ENCODE peak calls at places on chromosome 6, in eight cellular contexts. T is activated T-helper 1 cell treated with Interleukin-2 at 50 U/mL for 16 hours; U is G401; Q is naive thymus-derived CD8-positive, alpha-beta T cell; D is LoVo; B is iPS-NIHi11; W is naive B cell; P is Jurkat, Clone E6-1. G is an unnamed sample.

GRCh38 chr6:132003516-132004178 is 52.5 kb upstream of the CCN2 start:
- DNase-seq in D (peak), Q (no peak), B (no peak), P (no peak), W (no peak), U (no peak), T (no peak), G (no peak)

GRCh38 chr6:69958978-69959377 is 92.6 kb downstream of the COL19A1 start:
- DNase-seq in D (no peak), P (no peak), W (no peak), Q (no peak), T (no peak), U (no peak), B (no peak), G (no peak)

GRCh38 chr6:113856011-113856551 is 1.1 kb upstream of the MARCKS start:
- DNase-seq in T (no peak), Q (no peak), D (no peak), B (no peak), P (no peak), U (peak), W (peak), G (no peak)

GRCh38 chr6:108805611-108806181 is 42.5 kb upstream of the ARMC2 start:
- DNase-seq in T (no peak), W (no peak), D (no peak), B (no peak), Q (no peak), U (peak), P (no peak), G (no peak)

GRCh38 chr6:158769696-158770446 is 49.3 kb downstream of the EZR start:
- DNase-seq in P (no peak), W (peak), B (no peak), T (no peak), Q (no peak), D (no peak), U (peak), G (no peak)

GRCh38 chr6:138765896-138766487 is 7.6 kb upstream of the CCDC28A start:
- DNase-seq in P (peak), Q (peak), T (no peak), W (peak), B (peak), U (peak), D (peak), G (peak)

GRCh38 chr6:110357696-110358535 is at the start of gene METTL24:
- DNase-seq in T (no peak), U (peak), Q (peak), W (peak), D (no peak), B (peak), P (no peak), G (no peak)

GRCh38 chr6:168683621-168684020 is 242.6 kb downstream of the SMOC2 start:
- DNase-seq in T (no peak), D (no peak), U (no peak), B (no peak), Q (no peak), P (no peak), W (no peak), G (no peak)

GRCh38 chr6:28311139-28311823 is 24.7 kb downstream of the ZSCAN31 start:
- DNase-seq in Q (no peak), U (no peak), B (no peak), P (peak), T (no peak), D (no peak), W (no peak), G (no peak)

GRCh38 chr6:100346203-100346602 is 118.5 kb downstream of the SIM1 start:
- DNase-seq in P (peak), D (no peak), W (no peak), U (no peak), Q (no peak), B (no peak), T (no peak), G (no peak)

GRCh38 chr6:48765352-48765961 is 654.5 kb upstream of the PTCHD4 start:
- DNase-seq in P (peak), U (peak), B (peak), T (no peak), W (no peak), D (peak), Q (no peak), G (peak)

GRCh38 chr6:150683320-150683719 is 83.6 kb downstream of the PLEKHG1 start:
- DNase-seq in P (no peak), U (no peak), T (no peak), D (no peak), W (peak), Q (no peak), B (no peak), G (no peak)

GRCh38 chr6:139540276-139540675 is 165.8 kb upstream of the CITED2 start:
- DNase-seq in D (no peak), B (no peak), Q (peak), U (no peak), P (peak), W (no peak), T (peak), G (no peak)

GRCh38 chr6:27553123-27553904 is 80.4 kb upstream of the ZNF184 start:
- DNase-seq in B (no peak), T (no peak), U (peak), D (no peak), P (peak), Q (no peak), W (no peak), G (peak)

GRCh38 chr6:117346142-117346930 is 79.4 kb downstream of the ROS1 start:
- DNase-seq in U (peak), T (no peak), W (peak), D (peak), B (peak), Q (peak), P (no peak), G (peak)

GRCh38 chr6:137970368-137970767 is 103.3 kb downstream of the TNFAIP3 start:
- DNase-seq in W (no peak), D (no peak), T (no peak), P (no peak), U (no peak), Q (no peak), B (no peak), G (no peak)

GRCh38 chr6:73032586-73032985 is 192.7 kb downstream of the KHDC1L start:
- DNase-seq in P (no peak), Q (no peak), W (no peak), U (no peak), D (peak), T (no peak), B (no peak), G (no peak)